ENCODE peak calls at places on chromosomes 6 and 20, in eight cellular contexts. One of them, this sample, is unnamed.

GRCh38 chr6:145169726-145170125 is 565.6 kb downstream of the EPM2A start:
- DNase-seq in adrenal gland: no peak
- DNase-seq in right lobe of liver: no peak
- DNase-seq in IMR-90: no peak
- DNase-seq in stomach: no peak
- DNase-seq in uterus: no peak
- DNase-seq in ovary: no peak
- DNase-seq in breast epithelium: no peak
- DNase-seq in this sample: no peak

GRCh38 chr6:14023855-14024254 is 93.7 kb upstream of the CD83 start:
- DNase-seq in adrenal gland: no peak
- DNase-seq in right lobe of liver: no peak
- DNase-seq in uterus: no peak
- DNase-seq in ovary: no peak
- DNase-seq in breast epithelium: no peak
- DNase-seq in stomach: no peak
- DNase-seq in IMR-90: no peak
- DNase-seq in this sample: no peak

GRCh38 chr20:3924304-3925112 is 35.3 kb downstream of the PANK2 start:
- DNase-seq in stomach: peak; percentile 41
- DNase-seq in adrenal gland: no peak
- DNase-seq in uterus: no peak
- DNase-seq in breast epithelium: no peak
- DNase-seq in IMR-90: no peak
- DNase-seq in ovary: peak; percentile 50
- DNase-seq in right lobe of liver: peak; percentile 45
- DNase-seq in this sample: no peak

GRCh38 chr6:21359926-21360325 is 233.6 kb upstream of the SOX4 start:
- DNase-seq in right lobe of liver: no peak
- DNase-seq in stomach: no peak
- DNase-seq in uterus: no peak
- DNase-seq in adrenal gland: no peak
- DNase-seq in breast epithelium: no peak
- DNase-seq in IMR-90: no peak
- DNase-seq in ovary: no peak
- DNase-seq in this sample: no peak

GRCh38 chr20:36941403-36941835 is 10.1 kb downstream of the SAMHD1 start:
- DNase-seq in ovary: no peak
- DNase-seq in IMR-90: no peak
- DNase-seq in breast epithelium: no peak
- DNase-seq in uterus: no peak
- DNase-seq in adrenal gland: peak; percentile 66
- DNase-seq in stomach: no peak
- DNase-seq in right lobe of liver: no peak
- DNase-seq in this sample: peak; percentile 47

GRCh38 chr6:170035896-170036295 is 255.0 kb downstream of the DLL1 start:
- DNase-seq in right lobe of liver: no peak
- DNase-seq in adrenal gland: peak; percentile 28
- DNase-seq in ovary: no peak
- DNase-seq in IMR-90: no peak
- DNase-seq in breast epithelium: no peak
- DNase-seq in stomach: peak; percentile 2
- DNase-seq in uterus: peak; percentile 8
- DNase-seq in this sample: no peak

GRCh38 chr6:41039060-41039998 is at the start of gene UNC5CL:
- DNase-seq in IMR-90: no peak
- DNase-seq in stomach: peak; percentile 78
- DNase-seq in breast epithelium: no peak
- DNase-seq in right lobe of liver: peak; percentile 86
- DNase-seq in adrenal gland: peak; percentile 62
- DNase-seq in ovary: no peak
- DNase-seq in uterus: no peak
- DNase-seq in this sample: peak; percentile 27

GRCh38 chr6:79706527-79706926 is 75.4 kb downstream of the SH3BGRL2 start:
- DNase-seq in ovary: no peak
- DNase-seq in stomach: no peak
- DNase-seq in breast epithelium: no peak
- DNase-seq in uterus: no peak
- DNase-seq in IMR-90: no peak
- DNase-seq in right lobe of liver: no peak
- DNase-seq in adrenal gland: no peak
- DNase-seq in this sample: no peak

GRCh38 chr20:5000263-5001173 is 792 bp downstream of the SLC23A2 start:
- DNase-seq in adrenal gland: peak; percentile 93
- DNase-seq in ovary: peak; percentile 55
- DNase-seq in uterus: peak; percentile 39
- DNase-seq in IMR-90: peak; percentile 18
- DNase-seq in breast epithelium: peak; percentile 39
- DNase-seq in stomach: peak; percentile 26
- DNase-seq in right lobe of liver: peak; percentile 71
- DNase-seq in this sample: peak; percentile 53

GRCh38 chr6:158408552-158409130 is 96.4 kb downstream of the TULP4 start:
- DNase-seq in stomach: no peak
- DNase-seq in right lobe of liver: peak; percentile 33
- DNase-seq in IMR-90: peak; percentile 76
- DNase-seq in uterus: peak; percentile 45
- DNase-seq in adrenal gland: peak; percentile 69
- DNase-seq in ovary: peak; percentile 52
- DNase-seq in breast epithelium: no peak
- DNase-seq in this sample: no peak

DNA sequence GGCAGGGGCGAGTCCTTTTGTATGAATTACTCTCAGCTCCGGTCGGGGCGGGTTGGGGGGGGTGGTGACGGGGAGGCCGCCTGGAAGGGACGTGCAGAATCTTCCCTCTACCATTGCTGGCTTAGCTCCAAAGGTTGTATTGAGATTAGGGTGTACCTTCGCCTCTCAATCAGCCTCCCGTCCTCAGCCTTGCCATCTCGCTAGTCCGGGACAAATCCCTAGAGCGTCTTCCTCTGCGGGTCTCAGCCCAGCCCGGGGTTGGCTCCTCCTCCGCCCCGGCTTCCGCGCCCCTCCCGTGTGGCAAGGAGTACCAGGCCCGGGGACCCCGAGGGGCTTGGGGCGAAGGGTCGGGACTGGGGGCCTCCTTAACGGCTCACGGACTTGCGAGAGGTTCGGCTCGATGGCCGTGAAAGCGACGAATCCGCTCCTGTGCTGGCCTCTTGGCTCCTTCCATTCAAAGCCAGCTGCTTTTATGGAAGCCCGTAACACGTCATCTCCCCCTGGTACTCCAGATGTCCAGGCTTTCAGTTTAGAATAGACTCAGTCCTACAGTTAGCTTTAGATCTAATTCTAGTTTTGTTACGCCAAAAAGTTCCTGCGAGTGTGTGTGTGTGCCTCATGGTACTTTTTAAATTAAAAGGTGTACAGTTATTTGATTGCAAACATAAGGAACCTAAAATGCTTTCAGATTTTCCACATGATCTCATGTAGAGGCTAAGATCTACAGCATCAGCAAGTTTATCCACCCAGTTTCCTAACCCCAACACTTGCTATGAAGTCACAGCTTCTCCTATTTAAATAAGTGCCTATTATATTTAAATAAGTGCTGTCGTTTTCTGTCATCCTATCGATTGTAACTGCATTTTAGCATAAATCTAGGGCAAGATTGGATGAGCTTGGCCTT is 771 bp upstream of the EEF1A1 start:
- DNase-seq in ovary: peak; percentile 86
- DNase-seq in right lobe of liver: peak; percentile 80
- DNase-seq in stomach: no peak
- DNase-seq in adrenal gland: peak; percentile 47
- DNase-seq in IMR-90: peak; percentile 91
- DNase-seq in uterus: no peak
- DNase-seq in breast epithelium: no peak
- DNase-seq in this sample: peak; percentile 91
- TF ChIP-seq POLR2A in ovary: peak; percentile 43
- TF ChIP-seq POLR2A in right lobe of liver: peak; percentile 29
- TF ChIP-seq POLR2A in stomach: no peak
- TF ChIP-seq POLR2A in adrenal gland: peak; percentile 64
- TF ChIP-seq POLR2A in IMR-90: peak; percentile 56
- TF ChIP-seq POLR2A in uterus: no peak
- TF ChIP-seq POLR2A in breast epithelium: no peak
- TF ChIP-seq POLR2A in this sample: peak; percentile 51

GRCh38 chr6:167801263-167801662 is 25.4 kb upstream of the AFDN start:
- DNase-seq in adrenal gland: no peak
- DNase-seq in IMR-90: no peak
- DNase-seq in right lobe of liver: no peak
- DNase-seq in breast epithelium: no peak
- DNase-seq in ovary: no peak
- DNase-seq in uterus: no peak
- DNase-seq in stomach: no peak
- DNase-seq in this sample: no peak
- H3K27me3 ChIP-seq in adrenal gland: peaks cover 3% of the 10 kb centered on the region
- H3K27me3 ChIP-seq in IMR-90: peaks cover 2% of the 10 kb centered on the region
- H3K27me3 ChIP-seq in right lobe of liver: no peaks in the 10 kb centered on the region
- H3K27me3 ChIP-seq in breast epithelium: no peaks in the 10 kb centered on the region
- H3K27me3 ChIP-seq in ovary: no peaks in the 10 kb centered on the region
- H3K27me3 ChIP-seq in uterus: no peaks in the 10 kb centered on the region
- H3K27me3 ChIP-seq in stomach: peaks cover 34% of the 10 kb centered on the region
- H3K27me3 ChIP-seq in this sample: no peaks in the 10 kb centered on the region

GRCh38 chr6:403659-404655 is 12.4 kb downstream of the IRF4 start:
- DNase-seq in stomach: no peak
- DNase-seq in breast epithelium: no peak
- DNase-seq in IMR-90: no peak
- DNase-seq in uterus: no peak
- DNase-seq in ovary: no peak
- DNase-seq in adrenal gland: no peak
- DNase-seq in right lobe of liver: no peak
- DNase-seq in this sample: peak; percentile 65
- TF ChIP-seq POLR2A in stomach: no peak
- TF ChIP-seq POLR2A in breast epithelium: no peak
- TF ChIP-seq POLR2A in IMR-90: no peak
- TF ChIP-seq POLR2A in uterus: no peak
- TF ChIP-seq POLR2A in ovary: no peak
- TF ChIP-seq POLR2A in adrenal gland: no peak
- TF ChIP-seq POLR2A in right lobe of liver: no peak
- TF ChIP-seq POLR2A in this sample: no peak

GRCh38 chr6:163738304-163738703 is 323.8 kb downstream of the QKI start:
- DNase-seq in right lobe of liver: no peak
- DNase-seq in uterus: no peak
- DNase-seq in IMR-90: no peak
- DNase-seq in ovary: no peak
- DNase-seq in breast epithelium: no peak
- DNase-seq in stomach: no peak
- DNase-seq in adrenal gland: peak; percentile 5
- DNase-seq in this sample: no peak
- H3K27me3 ChIP-seq in right lobe of liver: no peaks in the 10 kb centered on the region
- H3K27me3 ChIP-seq in uterus: no peaks in the 10 kb centered on the region
- H3K27me3 ChIP-seq in IMR-90: peaks cover 4% of the 10 kb centered on the region
- H3K27me3 ChIP-seq in ovary: no peaks in the 10 kb centered on the region
- H3K27me3 ChIP-seq in breast epithelium: no peaks in the 10 kb centered on the region
- H3K27me3 ChIP-seq in stomach: no peaks in the 10 kb centered on the region
- H3K27me3 ChIP-seq in adrenal gland: no peaks in the 10 kb centered on the region
- H3K27me3 ChIP-seq in this sample: no peaks in the 10 kb centered on the region

GRCh38 chr20:50690979-50691584 is at the start of gene RIPOR3:
- DNase-seq in breast epithelium: no peak
- DNase-seq in right lobe of liver: peak; percentile 42
- DNase-seq in stomach: peak; percentile 36
- DNase-seq in ovary: peak; percentile 45
- DNase-seq in IMR-90: no peak
- DNase-seq in adrenal gland: no peak
- DNase-seq in uterus: peak; percentile 52
- DNase-seq in this sample: peak; percentile 55
- TF ChIP-seq POLR2A in breast epithelium: no peak
- TF ChIP-seq POLR2A in right lobe of liver: no peak
- TF ChIP-seq POLR2A in stomach: no peak
- TF ChIP-seq POLR2A in ovary: no peak
- TF ChIP-seq POLR2A in IMR-90: no peak
- TF ChIP-seq POLR2A in adrenal gland: no peak
- TF ChIP-seq POLR2A in uterus: no peak
- TF ChIP-seq POLR2A in this sample: no peak

GRCh38 chr20:42958367-42959112 is 231.2 kb downstream of the PTPRT start:
- DNase-seq in adrenal gland: no peak
- DNase-seq in ovary: no peak
- DNase-seq in right lobe of liver: no peak
- DNase-seq in uterus: no peak
- DNase-seq in IMR-90: no peak
- DNase-seq in stomach: no peak
- DNase-seq in breast epithelium: no peak
- DNase-seq in this sample: no peak
- H3K27me3 ChIP-seq in adrenal gland: no peaks in the 10 kb centered on the region
- H3K27me3 ChIP-seq in ovary: no peaks in the 10 kb centered on the region
- H3K27me3 ChIP-seq in right lobe of liver: no peaks in the 10 kb centered on the region
- H3K27me3 ChIP-seq in uterus: no peaks in the 10 kb centered on the region
- H3K27me3 ChIP-seq in IMR-90: no peaks in the 10 kb centered on the region
- H3K27me3 ChIP-seq in stomach: no peaks in the 10 kb centered on the region
- H3K27me3 ChIP-seq in breast epithelium: no peaks in the 10 kb centered on the region
- H3K27me3 ChIP-seq in this sample: no peaks in the 10 kb centered on the region

DNA sequence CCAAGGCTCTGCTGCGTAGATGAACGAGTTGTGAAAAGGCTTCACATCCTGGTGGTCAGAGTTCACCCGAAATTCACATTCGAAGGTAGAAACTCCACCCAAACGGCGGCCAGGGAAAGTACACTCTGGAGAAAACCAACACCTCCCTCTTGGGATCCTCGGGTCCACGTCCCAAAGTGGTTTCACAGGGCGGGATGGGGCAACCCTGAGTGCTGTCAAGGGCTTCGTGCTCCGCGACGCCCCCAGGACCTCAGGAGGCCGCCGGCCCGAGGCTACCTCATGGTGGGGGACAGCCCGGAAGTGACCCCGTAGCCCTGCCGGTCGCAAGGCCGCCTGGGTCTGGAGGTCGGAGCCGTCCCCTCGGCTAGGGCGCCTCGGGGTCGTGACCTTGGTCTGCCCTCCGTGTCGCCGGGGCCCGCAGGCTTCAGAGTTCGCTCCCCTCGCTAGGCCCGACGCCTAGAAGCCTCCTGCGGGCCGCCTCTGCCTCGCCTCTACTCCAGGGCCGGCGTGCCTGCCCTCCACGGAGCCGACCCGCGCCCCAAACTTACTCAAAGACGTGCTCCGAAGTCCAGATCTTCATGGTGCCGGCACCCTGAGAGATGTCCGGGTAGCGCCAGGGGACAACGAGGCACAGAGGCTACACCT is at the start of gene PRELID3B:
- DNase-seq in adrenal gland: peak; percentile 66
- DNase-seq in ovary: no peak
- DNase-seq in stomach: no peak
- DNase-seq in right lobe of liver: no peak
- DNase-seq in IMR-90: no peak
- DNase-seq in uterus: no peak
- DNase-seq in breast epithelium: no peak
- DNase-seq in this sample: peak; percentile 73
- TF ChIP-seq POLR2A in adrenal gland: peak; percentile 51
- TF ChIP-seq POLR2A in ovary: peak; percentile 25
- TF ChIP-seq POLR2A in stomach: no peak
- TF ChIP-seq POLR2A in right lobe of liver: peak; percentile 65
- TF ChIP-seq POLR2A in IMR-90: no peak
- TF ChIP-seq POLR2A in uterus: no peak
- TF ChIP-seq POLR2A in breast epithelium: no peak
- TF ChIP-seq POLR2A in this sample: peak; percentile 73